ENCODE peak calls at places on chromosomes 3 and 15, in eight cellular contexts. I is mesothelial cell of epicardium; P is AG04449; X is stimulated activated CD8-positive, alpha-beta memory T cell treated with anti-CD3 and anti-CD28 coated beads, Interleukin-4, amount 100 ng/mL, for 4 hours; J is activated T-helper 1 cell treated with anti-CD3 and anti-CD28 coated beads, Interleukin-12 subunit alpha, Interleukin-12 subunit beta, Interleukin-2, Interleukin-4 antibody, amounts not matched to agents 30 ng/mL and 10 ng/mL and 1 ng/mL, durations not matched to agents 14 hours and 24 hours and 36 hours; G is NCI-H748 treated with DMSO at 0.1 percent for 48 hours; U is endothelial cell; V is cerebellar cortex. K is an unnamed sample.

GRCh38 chr15:78384651-78385050 is 44.5 kb downstream of the CRABP1 start:
- DNase-seq in V (no peak), G (no peak), I (no peak), X (no peak), U (no peak), P (no peak), J (no peak), K (no peak)

GRCh38 chr15:76286231-76286879 is 24.9 kb downstream of the ETFA start:
- DNase-seq in J (no peak), V (no peak), U (no peak), I (no peak), G (no peak), X (no peak), P (no peak), K (peak; percentile 2)

GRCh38 chr3:26535151-26535550 is 87.4 kb upstream of the LRRC3B start:
- DNase-seq in U (no peak), I (no peak), X (no peak), P (no peak), J (no peak), V (no peak), G (no peak), K (no peak)

GRCh38 chr3:39529551-39529950 is 62.1 kb downstream of the MOBP start:
- DNase-seq in X (no peak), P (no peak), J (no peak), G (no peak), I (no peak), U (no peak), V (no peak), K (no peak)

GRCh38 chr15:40111888-40112287 is 3.2 kb upstream of the BMF start:
- DNase-seq in G (no peak), I (no peak), P (no peak), U (no peak), V (no peak), J (no peak), X (no peak), K (no peak)

GRCh38 chr3:72891053-72891855 is 3.4 kb downstream of the GXYLT2 start:
- DNase-seq in V (no peak), J (no peak), U (no peak), P (peak; percentile 99), G (peak; percentile 29), I (no peak), X (no peak), K (peak; percentile 90)

GRCh38 chr3:181709537-181710279 is 2.0 kb upstream of the SOX2 start:
- DNase-seq in J (peak; percentile 43), V (peak; percentile 45), G (peak; percentile 53), P (no peak), I (peak; percentile 77), U (peak; percentile 85), X (peak; percentile 45), K (peak; percentile 18)

GRCh38 chr3:171654809-171655208 is 155.5 kb downstream of the PLD1 start:
- DNase-seq in V (peak; percentile 39), J (no peak), P (no peak), U (no peak), I (no peak), X (no peak), G (no peak), K (peak; percentile 88)

GRCh38 chr15:76310470-76311070 is 699 bp downstream of the ETFA start:
- DNase-seq in U (no peak), X (no peak), P (no peak), J (no peak), I (no peak), G (no peak), V (peak; percentile 28), K (peak; percentile 6)

GRCh38 chr3:74613566-74613965 is 893 bp downstream of the CNTN3 start:
- DNase-seq in I (no peak), P (no peak), X (no peak), U (no peak), V (no peak), J (no peak), G (no peak), K (no peak)

GRCh38 chr3:52435246-52436101 is 9.4 kb downstream of the SEMA3G start:
- DNase-seq in X (no peak), P (no peak), J (no peak), V (no peak), I (no peak), G (no peak), U (no peak), K (no peak)

GRCh38 chr15:83108266-83109219 is 1.1 kb downstream of the TM6SF1 start:
- DNase-seq in P (no peak), I (no peak), G (no peak), V (no peak), X (no peak), J (peak; percentile 27), U (peak; percentile 15), K (no peak)

GRCh38 chr3:188821998-188822397 is 349.8 kb upstream of the TPRG1 start:
- DNase-seq in U (no peak), X (no peak), J (no peak), P (no peak), I (no peak), V (no peak), G (no peak), K (no peak)

GRCh38 chr3:154050766-154051165 is 70.4 kb upstream of the ARHGEF26 start:
- DNase-seq in G (no peak), U (no peak), V (no peak), P (no peak), I (no peak), J (no peak), X (no peak), K (no peak)

GRCh38 chr3:66456711-66457173 is 44.1 kb downstream of the LRIG1 start:
- DNase-seq in V (no peak), U (no peak), G (no peak), I (no peak), X (no peak), J (no peak), P (no peak), K (no peak)

K was measured in stromal cell of bone marrow.